ENCODE peak calls at places on chromosomes 13 and 19, in nine cellular contexts. D, T, J, W, E, O, M, N and Y are unnamed samples.
A peak's percentile ranks its signal among the peaks of the same experiment; 100 is the strongest.

GRCh38 chr13:24619302-24619701 is 60.9 kb upstream of the ATP12A start:
- DNase-seq in D (no peak), T (no peak), J (no peak), W (no peak), E (no peak), O (no peak), M (no peak), N (no peak), Y (no peak)

GRCh38 chr19:2440515-2440914 is 13.1 kb upstream of the TIMM13 start:
- DNase-seq in D (no peak), T (no peak), J (no peak), W (no peak), E (no peak), O (no peak), M (no peak), N (no peak), Y (no peak)

GRCh38 chr19:7550987-7551761 is 15.7 kb downstream of the PNPLA6 start:
- DNase-seq in D (no peak), T (peak; percentile 65), J (no peak), W (no peak), E (peak; percentile 83), O (peak; percentile 85), M (no peak), N (peak; percentile 97), Y (no peak)

GRCh38 chr13:46184277-46184699 is 2.3 kb upstream of the LCP1 start:
- DNase-seq in D (no peak), T (peak; percentile 19), J (no peak), W (peak; percentile 64), E (no peak), O (peak; percentile 38), M (no peak), N (no peak), Y (no peak)

GRCh38 chr13:103568314-103568713 is 502.1 kb upstream of the SLC10A2 start:
- DNase-seq in D (no peak), T (no peak), J (no peak), W (no peak), E (no peak), O (no peak), M (no peak), N (no peak), Y (no peak)

GRCh38 chr19:6765738-6766356 is 1.4 kb downstream of the SH2D3A start:
- DNase-seq in D (no peak), T (no peak), J (no peak), W (no peak), E (no peak), O (peak; percentile 97), M (no peak), N (peak; percentile 98), Y (no peak)

GRCh38 chr19:7636691-7637373 is at the start of gene STXBP2:
- DNase-seq in D (peak; percentile 87), T (peak; percentile 55), J (no peak), W (peak; percentile 89), E (no peak), O (peak; percentile 93), M (peak; percentile 19), N (peak; percentile 97), Y (peak; percentile 98)

GRCh38 chr13:40981361-40981760 is 37.8 kb downstream of the ELF1 start:
- DNase-seq in D (no peak), T (no peak), J (no peak), W (no peak), E (no peak), O (no peak), M (no peak), N (no peak), Y (no peak)

GRCh38 chr13:27149702-27150101 is 21.9 kb downstream of the USP12 start:
- DNase-seq in D (no peak), T (no peak), J (no peak), W (no peak), E (no peak), O (no peak), M (no peak), N (no peak), Y (no peak)

DNA sequence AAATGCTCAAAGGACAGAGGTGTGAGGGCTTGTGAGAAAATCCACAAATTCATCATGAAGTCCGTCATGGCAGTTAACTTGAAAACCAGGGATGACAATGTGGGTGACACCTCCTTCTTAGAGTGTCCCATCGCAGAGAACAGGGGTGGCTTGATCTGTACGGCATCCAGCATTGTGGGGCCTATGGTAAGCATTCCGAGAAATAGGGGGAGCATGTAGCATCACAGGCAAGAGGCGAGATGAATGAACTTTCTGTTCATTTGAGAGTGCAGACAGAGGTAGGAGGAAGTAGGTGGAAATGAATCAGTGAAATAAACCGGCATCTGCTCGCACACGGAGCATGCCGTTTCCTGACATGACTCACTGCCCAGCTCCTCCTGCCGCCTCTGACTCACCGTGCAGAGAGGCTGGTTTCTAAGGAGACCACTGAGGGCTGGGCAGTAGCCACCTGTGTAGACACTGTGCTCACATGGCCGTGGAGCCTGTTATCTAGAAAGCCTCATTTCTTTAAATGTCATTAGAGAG is 339.0 kb downstream of the RFC3 start:
- DNase-seq in D (peak; percentile 60), T (peak; percentile 44), J (peak; percentile 64), W (peak; percentile 67), E (peak; percentile 95), O (peak; percentile 85), M (peak; percentile 69), N (peak; percentile 75), Y (no peak)
- H3K4me3 ChIP-seq in D (no peak overlapping the region), T (no peak overlapping the region), J (no peak overlapping the region), W (no peak overlapping the region), E (no peak overlapping the region), O (no peak overlapping the region), M (no peak overlapping the region), N (no peak overlapping the region), Y (no peak overlapping the region)

GRCh38 chr19:18735324-18735723 is 51.8 kb downstream of the CRTC1 start:
- DNase-seq in D (no peak), T (no peak), J (no peak), W (no peak), E (peak; percentile 78), O (no peak), M (no peak), N (no peak), Y (no peak)
- TF ChIP-seq CTCF in D (no peak), T (no peak), J (no peak), W (no peak), E (no peak), O (no peak), M (no peak), N (no peak), Y (no peak)

GRCh38 chr19:39940221-39940833 is 5.9 kb upstream of the FCGBP start:
- DNase-seq in D (no peak), T (no peak), J (no peak), W (no peak), E (no peak), O (no peak), M (no peak), N (no peak), Y (no peak)

GRCh38 chr19:39941151-39941550 is 6.7 kb upstream of the FCGBP start:
- DNase-seq in D (no peak), T (no peak), J (no peak), W (no peak), E (no peak), O (peak; percentile 13), M (no peak), N (no peak), Y (no peak)

GRCh38 chr19:39943586-39943985 is 9.2 kb upstream of the FCGBP start:
- DNase-seq in D (no peak), T (no peak), J (no peak), W (no peak), E (no peak), O (peak; percentile 49), M (no peak), N (no peak), Y (no peak)

GRCh38 chr19:39937792-39938191 is 3.4 kb upstream of the FCGBP start:
- DNase-seq in D (no peak), T (no peak), J (no peak), W (no peak), E (no peak), O (no peak), M (no peak), N (no peak), Y (no peak)

DNA sequence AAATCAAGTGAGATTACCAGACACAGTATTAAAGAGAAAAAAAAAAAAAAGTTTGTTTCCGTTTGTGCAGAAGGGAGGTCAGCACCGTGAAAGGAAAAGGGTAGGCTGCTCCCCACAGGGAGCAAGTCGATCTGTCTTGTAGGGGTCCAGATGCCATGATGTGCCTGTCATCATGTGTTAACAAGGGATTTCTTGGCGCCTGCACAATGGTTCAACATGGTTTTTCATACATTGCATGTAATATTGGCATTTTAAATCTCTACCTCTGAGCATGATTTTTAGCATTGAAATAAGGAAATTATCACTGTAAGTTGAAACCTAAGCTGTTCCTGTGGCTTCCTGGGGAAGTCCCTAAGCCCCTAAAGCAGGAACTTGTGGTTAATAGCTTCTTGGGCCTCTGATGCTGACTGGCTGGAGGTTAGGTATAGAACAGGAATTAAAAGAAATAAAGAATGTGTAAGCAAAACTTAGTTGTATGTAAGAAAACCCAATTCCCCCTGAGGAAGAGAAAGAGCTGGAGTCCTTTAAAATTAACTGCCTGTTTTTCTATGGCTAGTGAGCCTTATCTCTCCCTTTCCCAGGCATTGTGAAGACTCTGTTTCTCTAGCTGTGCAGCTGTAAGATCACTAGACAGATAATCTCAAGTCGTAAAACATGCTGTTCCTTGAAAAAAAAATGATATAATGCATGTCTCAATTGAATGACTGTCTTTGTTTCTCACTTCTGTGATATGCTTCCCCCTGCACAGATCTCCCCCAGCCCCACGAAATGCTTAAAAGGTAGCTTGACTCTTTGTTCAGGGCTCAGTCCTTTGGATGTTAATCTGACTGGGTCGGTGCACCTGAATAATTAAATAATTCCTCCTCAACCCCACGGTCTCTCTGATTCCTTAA is 7.4 kb upstream of the FCGBP start:
- DNase-seq in D (no peak), T (no peak), J (no peak), W (peak; percentile 59), E (no peak), O (peak; percentile 33), M (no peak), N (no peak), Y (no peak)
- H3K4me3 ChIP-seq in D (peak overlapping the region; percentile 18), T (no peak overlapping the region), J (no peak overlapping the region), W (peak overlapping the region; percentile 37), E (no peak overlapping the region), O (no peak overlapping the region), M (no peak overlapping the region), N (no peak overlapping the region), Y (no peak overlapping the region)

GRCh38 chr13:31851201-31851600 is 111.9 kb downstream of the RXFP2 start:
- DNase-seq in D (no peak), T (no peak), J (no peak), W (no peak), E (no peak), O (no peak), M (no peak), N (no peak), Y (no peak)

GRCh38 chr13:31846984-31847752 is 107.8 kb downstream of the RXFP2 start:
- DNase-seq in D (no peak), T (peak; percentile 21), J (no peak), W (no peak), E (no peak), O (no peak), M (no peak), N (no peak), Y (no peak)

GRCh38 chr13:31848621-31849020 is 109.3 kb downstream of the RXFP2 start:
- DNase-seq in D (no peak), T (no peak), J (no peak), W (no peak), E (no peak), O (no peak), M (no peak), N (no peak), Y (no peak)

GRCh38 chr13:31850041-31850440 is 110.7 kb downstream of the RXFP2 start:
- DNase-seq in D (no peak), T (no peak), J (no peak), W (no peak), E (no peak), O (no peak), M (no peak), N (no peak), Y (no peak)

GRCh38 chr13:31846182-31846938 is 107.0 kb downstream of the RXFP2 start:
- DNase-seq in D (peak; percentile 96), T (peak; percentile 93), J (peak; percentile 16), W (peak; percentile 88), E (peak; percentile 87), O (peak; percentile 90), M (peak; percentile 60), N (peak; percentile 89), Y (no peak)
- TF ChIP-seq CTCF in D (no peak), T (no peak), J (no peak), W (no peak), E (no peak), O (no peak), M (no peak), N (no peak), Y (no peak)